ENCODE peak calls at places on chromosomes 12 and 14, in nine cellular contexts. Z, Q, D, C, F, Y, V, T and B are unnamed samples.

GRCh38 chr12:49974231-49974675 is 1.5 kb downstream of the AQP6 start:
- DNase-seq in V (no peak), C (peak), Q (no peak), T (no peak), Z (peak), D (peak), F (no peak), Y (peak), B (no peak)

GRCh38 chr14:34086358-34086757 is 135.5 kb upstream of the EGLN3 start:
- DNase-seq in Q (no peak), C (no peak), Y (no peak), Z (no peak), D (no peak), F (no peak), T (no peak), V (no peak), B (no peak)

GRCh38 chr12:130141901-130142683 is 20.2 kb upstream of the FZD10 start:
- DNase-seq in D (no peak), T (no peak), Z (no peak), Y (no peak), Q (no peak), V (no peak), C (no peak), F (no peak), B (no peak)

GRCh38 chr12:7959278-7960063 is 23.5 kb upstream of the SLC2A3 start:
- DNase-seq in Y (peak), T (no peak), D (peak), Z (no peak), Q (peak), F (peak), V (peak), C (no peak), B (no peak)

GRCh38 chr12:131362290-131363211 is 348.3 kb upstream of the SFSWAP start:
- DNase-seq in D (no peak), V (no peak), Z (no peak), C (no peak), T (no peak), Y (no peak), F (no peak), Q (no peak), B (no peak)

GRCh38 chr14:51726166-51726899 is 74.6 kb downstream of the FRMD6 start:
- DNase-seq in Z (no peak), Y (no peak), C (no peak), Q (no peak), T (no peak), D (no peak), F (no peak), V (no peak), B (no peak)

GRCh38 chr12:16474801-16475200 is 127.4 kb downstream of the MGST1 start:
- DNase-seq in V (no peak), D (no peak), F (no peak), Y (peak), Z (no peak), C (no peak), T (no peak), Q (no peak), B (no peak)

GRCh38 chr12:56599041-56599440 is 31.1 kb downstream of the BAZ2A start:
- DNase-seq in Z (no peak), D (no peak), Y (no peak), C (no peak), F (no peak), Q (no peak), V (no peak), T (no peak), B (no peak)

GRCh38 chr14:59275668-59276067 is 87.2 kb downstream of the DAAM1 start:
- DNase-seq in Z (no peak), D (no peak), Y (no peak), T (no peak), C (peak), F (peak), V (no peak), Q (no peak), B (no peak)

GRCh38 chr12:24015771-24016170 is 66.3 kb upstream of the SOX5 start:
- DNase-seq in C (no peak), D (no peak), Q (no peak), Z (no peak), V (no peak), Y (no peak), T (no peak), F (no peak), B (no peak)

GRCh38 chr14:54727929-54728328 is 161.0 kb downstream of the SAMD4A start:
- DNase-seq in Y (no peak), V (no peak), T (no peak), D (no peak), Z (no peak), C (no peak), Q (no peak), F (no peak), B (no peak)

GRCh38 chr12:24155042-24155441 is 205.6 kb upstream of the SOX5 start:
- DNase-seq in D (no peak), Z (no peak), Q (no peak), C (no peak), V (no peak), T (no peak), Y (no peak), F (no peak), B (no peak)

GRCh38 chr12:77118696-77119095 is 53.3 kb upstream of the E2F7 start:
- DNase-seq in Z (no peak), D (no peak), C (no peak), F (peak), Q (no peak), T (no peak), Y (no peak), V (no peak), B (no peak)

GRCh38 chr14:65658202-65658601 is 245.7 kb downstream of the FUT8 start:
- DNase-seq in F (no peak), D (no peak), T (no peak), V (peak), C (no peak), Y (no peak), Z (no peak), Q (no peak), B (no peak)

GRCh38 chr12:108784270-108784669 is 53.0 kb upstream of the CORO1C start:
- DNase-seq in C (no peak), V (no peak), D (no peak), T (no peak), Z (no peak), Q (no peak), F (no peak), Y (peak), B (no peak)

GRCh38 chr12:40107803-40108620 is 2.1 kb upstream of the SLC2A13 start:
- DNase-seq in T (no peak), Q (no peak), F (no peak), Y (no peak), D (no peak), C (no peak), Z (no peak), V (no peak), B (no peak)

GRCh38 chr14:54106802-54107377 is 150.3 kb upstream of the BMP4 start:
- DNase-seq in T (no peak), D (no peak), Q (no peak), Z (no peak), Y (peak), C (no peak), V (no peak), F (peak), B (no peak)

GRCh38 chr12:85155791-85156190 is 119.6 kb downstream of the LRRIQ1 start:
- DNase-seq in C (peak), D (no peak), Q (no peak), F (peak), Y (peak), T (no peak), Z (no peak), V (no peak), B (no peak)

GRCh38 chr12:2248087-2248900 is 195.5 kb downstream of the CACNA1C start:
- DNase-seq in Y (no peak), F (no peak), C (no peak), Z (no peak), T (no peak), D (no peak), Q (no peak), V (no peak), B (no peak)

GRCh38 chr14:35380794-35381193 is 23.8 kb downstream of the NFKBIA start:
- DNase-seq in V (no peak), C (peak), D (peak), F (peak), Y (no peak), Z (no peak), Q (no peak), T (no peak), B (no peak)

GRCh38 chr12:90174198-90174510 is 465.5 kb upstream of the ATP2B1 start:
- DNase-seq in Q (no peak), V (no peak), T (no peak), F (peak), C (peak), D (no peak), Z (peak), Y (no peak), B (no peak)

GRCh38 chr12:56158926-56159461 is 835 bp downstream of the MYL6 start:
- DNase-seq in D (peak), Y (peak), Z (peak), Q (no peak), V (no peak), C (peak), T (no peak), F (peak), B (no peak)

GRCh38 chr12:15629108-15629507 is 160.1 kb downstream of the EPS8 start:
- DNase-seq in D (peak), Y (peak), T (peak), V (no peak), F (peak), Z (no peak), C (peak), Q (no peak), B (no peak)

GRCh38 chr14:27587103-27587502 is 989.3 kb upstream of the NOVA1 start:
- DNase-seq in F (no peak), Q (no peak), V (no peak), C (no peak), Z (no peak), T (no peak), D (no peak), Y (no peak), B (no peak)
- TF ChIP-seq CTCF in F (no peak), Q (no peak), V (no peak), C (no peak), Z (no peak), T (no peak), D (no peak), Y (no peak), B (no peak)

DNA sequence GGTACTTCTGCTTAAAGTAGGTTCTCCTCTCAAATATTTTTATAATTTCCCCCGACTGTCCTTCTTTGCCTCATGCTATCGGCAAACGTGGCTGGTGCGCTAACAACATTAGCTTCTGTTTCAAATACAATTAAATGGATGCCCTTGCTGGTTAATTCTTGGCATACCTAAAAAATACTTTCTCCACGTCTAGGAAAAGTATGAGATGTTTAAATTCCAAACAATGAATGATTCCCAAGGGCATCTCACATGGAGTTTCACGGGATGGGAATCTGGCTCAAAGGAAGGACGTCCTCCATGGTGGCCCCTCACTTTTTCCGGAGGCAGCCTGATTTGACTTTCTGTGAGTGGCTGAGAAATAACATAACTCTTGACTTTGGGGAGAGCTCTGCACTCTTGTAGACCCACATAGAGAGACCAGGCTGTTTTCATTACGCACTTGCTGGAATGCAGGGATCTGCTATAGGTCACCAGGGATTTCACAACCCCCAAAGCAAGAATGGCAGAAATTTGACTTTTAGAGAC is 162.7 kb downstream of the C12orf75 start:
- DNase-seq in C (no peak), Z (no peak), F (no peak), Y (no peak), V (no peak), T (no peak), D (no peak), Q (no peak), B (no peak)
- TF ChIP-seq CTCF in C (no peak), Z (no peak), F (no peak), Y (no peak), V (no peak), T (no peak), D (no peak), Q (no peak), B (no peak)

GRCh38 chr14:68789798-68790655 is 2.8 kb downstream of the ZFP36L1 start:
- DNase-seq in Q (peak), D (peak), V (no peak), Y (no peak), Z (no peak), T (no peak), F (peak), C (peak), B (no peak)
- TF ChIP-seq CTCF in Q (no peak), D (no peak), V (no peak), Y (no peak), Z (no peak), T (no peak), F (no peak), C (no peak), B (no peak)

GRCh38 chr14:77245820-77246219 is 25.2 kb downstream of the NGB start:
- DNase-seq in T (no peak), Z (no peak), C (no peak), F (no peak), D (no peak), V (no peak), Y (no peak), Q (no peak), B (no peak)
- TF ChIP-seq CTCF in T (no peak), Z (peak), C (no peak), F (peak), D (no peak), V (peak), Y (no peak), Q (no peak), B (no peak)

GRCh38 chr14:25032092-25032784 is 17.7 kb downstream of the STXBP6 start:
- DNase-seq in T (no peak), F (no peak), V (no peak), Z (no peak), Y (no peak), C (peak), Q (no peak), D (no peak), B (no peak)
- TF ChIP-seq CTCF in T (no peak), F (peak), V (peak), Z (peak), Y (peak), C (no peak), Q (no peak), D (no peak), B (peak)

GRCh38 chr14:46580941-46581671 is 70.5 kb downstream of the RPL10L start:
- DNase-seq in T (no peak), D (peak), V (no peak), F (peak), C (peak), Z (peak), Q (no peak), Y (peak), B (no peak)
- TF ChIP-seq CTCF in T (no peak), D (peak), V (peak), F (peak), C (peak), Z (peak), Q (no peak), Y (peak), B (peak)

GRCh38 chr12:4703676-4704075 is 16.5 kb upstream of the GALNT8 start:
- DNase-seq in D (no peak), F (no peak), Q (no peak), C (no peak), T (no peak), Y (no peak), Z (no peak), V (no peak), B (no peak)
- TF ChIP-seq CTCF in D (no peak), F (no peak), Q (no peak), C (no peak), T (no peak), Y (no peak), Z (no peak), V (no peak), B (no peak)

DNA sequence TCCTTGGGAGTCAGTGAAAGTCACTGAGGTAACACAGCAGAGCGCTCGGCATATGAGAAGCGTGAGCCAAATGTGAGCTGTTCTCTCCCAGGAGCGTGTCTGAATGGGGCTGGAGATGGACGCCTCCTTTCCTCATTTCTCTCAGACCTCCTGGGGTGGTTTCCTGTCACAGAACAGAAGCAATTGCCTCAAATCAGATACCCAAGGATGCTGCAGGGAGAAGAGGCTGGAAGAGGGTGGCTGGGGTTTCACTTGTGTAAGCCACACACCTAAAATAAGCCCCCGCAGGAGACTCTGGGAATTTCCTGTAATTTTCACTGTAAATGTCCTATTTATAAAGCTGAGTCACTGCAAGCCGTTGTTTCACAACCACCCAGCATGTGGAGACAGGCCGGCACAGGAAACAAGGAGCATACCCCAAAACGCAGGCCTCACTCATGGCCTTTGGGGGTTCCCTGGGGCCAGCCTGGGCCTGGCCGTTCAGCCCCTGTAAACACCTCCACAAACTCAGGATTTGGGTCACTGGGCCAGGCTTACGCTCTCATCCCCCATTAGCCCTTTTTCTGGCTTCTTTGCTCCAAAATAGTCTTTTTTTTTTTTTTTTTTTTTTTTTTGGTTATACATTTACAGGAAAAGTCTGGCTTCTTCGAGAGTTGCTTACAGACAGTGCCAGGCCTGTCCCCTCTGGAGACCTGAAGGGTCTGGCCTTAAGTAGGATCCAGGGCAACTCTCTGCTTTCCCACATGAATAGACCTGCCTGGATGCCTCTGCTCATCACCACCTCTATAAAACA is 55.3 kb downstream of the VCPKMT start:
- DNase-seq in Z (peak), C (peak), D (peak), T (peak), F (peak), Q (peak), V (peak), Y (no peak), B (no peak)
- TF ChIP-seq CTCF in Z (peak), C (no peak), D (no peak), T (no peak), F (no peak), Q (no peak), V (no peak), Y (peak), B (no peak)

GRCh38 chr14:104317975-104318557 is 179.7 kb downstream of the KIF26A start:
- DNase-seq in Y (no peak), D (peak), Z (no peak), Q (no peak), V (no peak), T (no peak), C (no peak), F (no peak), B (no peak)

GRCh38 chr14:104320611-104321086 is 182.3 kb downstream of the KIF26A start:
- DNase-seq in Y (no peak), T (no peak), Z (no peak), F (no peak), D (no peak), V (no peak), C (no peak), Q (no peak), B (no peak)

GRCh38 chr14:104317500-104317805 is 179.1 kb downstream of the KIF26A start:
- DNase-seq in Y (no peak), C (no peak), F (no peak), V (no peak), D (peak), Q (peak), Z (no peak), T (no peak), B (no peak)

GRCh38 chr14:104319489-104320241 is 181.3 kb downstream of the KIF26A start:
- DNase-seq in Q (peak), Y (no peak), T (no peak), F (no peak), D (no peak), C (no peak), Z (no peak), V (no peak), B (no peak)

DNA sequence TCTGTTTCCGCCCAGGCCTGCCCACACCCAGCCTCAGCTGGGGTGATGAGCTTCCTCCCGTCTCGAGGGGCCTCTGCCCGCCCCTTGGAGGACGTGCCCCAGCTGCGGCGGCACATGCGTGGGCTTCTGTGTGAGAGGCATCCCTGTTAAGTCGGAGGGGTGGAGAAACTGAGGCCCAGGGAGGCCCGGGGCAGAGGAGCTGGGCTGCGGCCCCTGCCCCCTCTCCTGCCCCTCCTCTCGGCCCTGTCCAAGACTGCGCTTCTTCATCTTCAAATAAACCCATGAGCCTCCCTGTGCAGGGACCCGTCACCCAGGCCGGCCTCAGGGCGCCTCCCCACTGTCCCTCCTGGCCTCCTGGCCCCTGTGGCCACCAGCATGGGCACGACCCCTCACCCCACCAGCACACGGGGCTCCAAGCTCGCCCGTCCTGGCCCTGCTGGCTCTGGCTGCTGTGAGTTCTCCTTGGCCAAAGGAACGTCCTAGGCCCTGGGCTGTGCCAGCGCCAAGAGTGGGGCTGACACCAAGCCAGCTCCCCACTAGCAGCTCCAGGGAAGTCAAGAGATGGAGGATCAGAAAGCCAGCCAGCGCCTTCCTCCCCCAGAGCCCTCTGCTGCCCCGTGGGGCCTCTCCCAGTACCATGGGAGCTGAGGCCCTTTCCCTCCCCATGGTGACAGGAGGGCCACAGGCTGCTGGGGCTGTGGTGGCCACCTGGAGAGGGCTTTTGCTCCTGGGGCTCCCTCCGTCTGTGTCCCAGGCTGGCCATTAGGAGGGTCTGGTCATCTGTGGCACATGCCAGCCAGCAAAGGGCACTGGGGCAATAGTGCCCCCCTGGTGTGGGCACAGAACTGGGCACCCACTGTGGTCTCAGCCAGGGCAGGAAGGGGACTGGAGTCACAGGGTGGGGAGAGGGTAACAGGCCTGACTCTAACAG is 180.4 kb downstream of the KIF26A start:
- DNase-seq in Z (no peak), T (no peak), V (no peak), Q (peak), C (no peak), D (peak), F (no peak), Y (no peak), B (no peak)
- TF ChIP-seq CTCF in Z (no peak), T (no peak), V (no peak), Q (no peak), C (no peak), D (no peak), F (no peak), Y (no peak), B (no peak)